ENCODE peak calls at places on chromosomes 5 and 9, in nine cellular contexts. C is HCT116; S is aorta; X is WERI-Rb-1; K is lower lobe of right lung; T is CD8-positive, alpha-beta T cell; V is AG04450; L is kidney; P is breast epithelium. J is an unnamed sample. For H3K9me3, the result is how much of the 10 kb centered on the place peaks cover.

GRCh38 chr5:43730832-43731342 is 127.9 kb downstream of the NNT start:
- DNase-seq in S (no peak), K (no peak), T (no peak), V (no peak), C (no peak), P (no peak), L (no peak), X (no peak), J (no peak)

GRCh38 chr9:37700900-37701299 is 50.1 kb downstream of the FRMPD1 start:
- DNase-seq in K (no peak), V (no peak), T (no peak), L (no peak), X (no peak), P (no peak), S (no peak), C (no peak), J (no peak)

GRCh38 chr9:130995399-130995941 is 13.5 kb upstream of the LAMC3 start:
- DNase-seq in T (no peak), X (no peak), S (peak), P (no peak), K (peak), C (no peak), L (no peak), V (no peak), J (no peak)

GRCh38 chr5:174490717-174491116 is 233.7 kb upstream of the MSX2 start:
- DNase-seq in L (no peak), X (no peak), S (no peak), C (no peak), K (no peak), T (no peak), V (no peak), P (no peak), J (no peak)

GRCh38 chr5:302951-303350 is 18.6 kb upstream of the AHRR start:
- DNase-seq in C (no peak), S (no peak), K (no peak), T (no peak), P (no peak), L (no peak), V (no peak), X (no peak), J (no peak)

GRCh38 chr5:23268136-23268535 is 239.3 kb upstream of the PRDM9 start:
- DNase-seq in C (no peak), V (no peak), P (no peak), X (no peak), S (no peak), T (no peak), K (no peak), L (no peak), J (no peak)

GRCh38 chr9:126902160-126902559 is 12.4 kb upstream of the RALGPS1 start:
- DNase-seq in S (no peak), K (no peak), T (no peak), X (no peak), P (no peak), V (no peak), L (no peak), C (no peak), J (no peak)

GRCh38 chr5:56827043-56827442 is 11.7 kb downstream of the MAP3K1 start:
- DNase-seq in K (no peak), P (no peak), S (no peak), V (no peak), X (peak), C (no peak), T (no peak), L (no peak), J (peak)

GRCh38 chr5:135040331-135041144 is 6.5 kb upstream of the PITX1 start:
- DNase-seq in C (no peak), T (no peak), S (no peak), X (no peak), V (no peak), L (peak), K (peak), P (no peak), J (no peak)

GRCh38 chr5:175851311-175851710 is 20.1 kb upstream of the CPLX2 start:
- DNase-seq in L (no peak), S (no peak), P (no peak), X (no peak), K (no peak), V (no peak), T (no peak), C (no peak), J (no peak)

GRCh38 chr9:3857673-3858072 is 331.9 kb upstream of the RFX3 start:
- DNase-seq in K (no peak), S (no peak), L (no peak), X (no peak), C (no peak), P (no peak), T (no peak), V (no peak), J (no peak)

GRCh38 chr5:16776611-16777251 is 159.4 kb downstream of the MYO10 start:
- DNase-seq in P (peak), S (no peak), T (no peak), L (no peak), V (no peak), K (no peak), X (no peak), C (no peak), J (no peak)

GRCh38 chr9:111691686-111692329 is 30.4 kb downstream of the GNG10 start:
- DNase-seq in T (no peak), S (no peak), P (no peak), C (peak), X (no peak), K (no peak), V (peak), L (no peak), J (no peak)

GRCh38 chr5:166947045-166947444 is 1344.4 kb upstream of the WWC1 start:
- DNase-seq in P (no peak), T (no peak), X (no peak), C (no peak), L (no peak), K (no peak), V (no peak), S (no peak), J (no peak)

GRCh38 chr9:115845648-115846312 is 307.8 kb upstream of the PAPPA start:
- DNase-seq in X (peak), V (peak), K (no peak), P (no peak), C (no peak), S (no peak), T (no peak), L (no peak), J (no peak)

GRCh38 chr9:18114559-18114958 is 359.4 kb upstream of the ADAMTSL1 start:
- DNase-seq in P (no peak), S (no peak), L (no peak), T (no peak), K (no peak), X (no peak), C (no peak), V (no peak), J (no peak)

GRCh38 chr9:34502471-34503335 is 20.1 kb downstream of the ENHO start:
- DNase-seq in X (no peak), C (no peak), S (no peak), P (no peak), L (no peak), T (no peak), V (no peak), K (no peak), J (no peak)

GRCh38 chr5:134457801-134458200 is 46.1 kb upstream of the CDKN2AIPNL start:
- DNase-seq in K (peak), V (no peak), P (peak), C (no peak), T (no peak), X (no peak), S (no peak), L (peak), J (no peak)

GRCh38 chr9:134060546-134060945 is 7.3 kb downstream of the BRD3 start:
- DNase-seq in T (no peak), S (no peak), V (no peak), C (no peak), X (no peak), L (peak), K (no peak), P (peak), J (no peak)

GRCh38 chr9:135295556-135296300 is 183.9 kb upstream of the PPP1R26 start:
- DNase-seq in V (no peak), X (peak), T (no peak), P (no peak), S (no peak), L (peak), K (no peak), C (no peak), J (no peak)

GRCh38 chr9:129408535-129409215 is 212.2 kb downstream of the C9orf50 start:
- DNase-seq in C (no peak), T (no peak), V (no peak), P (no peak), L (peak), K (peak), X (peak), S (peak), J (no peak)

GRCh38 chr9:33041459-33042188 is 16.6 kb downstream of the DNAJA1 start:
- DNase-seq in S (no peak), K (no peak), V (no peak), P (no peak), T (no peak), X (no peak), C (no peak), L (no peak), J (no peak)

GRCh38 chr9:125218621-125219020 is 18.3 kb downstream of the RABEPK start:
- DNase-seq in L (no peak), C (no peak), P (no peak), S (no peak), X (no peak), V (no peak), T (no peak), K (no peak), J (no peak)

GRCh38 chr5:41985945-41986344 is 60.9 kb downstream of the FBXO4 start:
- DNase-seq in C (no peak), P (no peak), T (no peak), X (no peak), K (no peak), V (no peak), L (no peak), S (no peak), J (no peak)

GRCh38 chr9:136786451-136786850 is 4.7 kb upstream of the TMEM141 start:
- DNase-seq in S (peak), L (peak), C (no peak), P (no peak), V (no peak), X (no peak), T (no peak), K (no peak), J (no peak)

GRCh38 chr5:29963956-29964355 is 1229.5 kb upstream of the CDH6 start:
- DNase-seq in P (no peak), T (no peak), L (no peak), S (no peak), V (no peak), C (no peak), K (no peak), X (no peak), J (no peak)

GRCh38 chr5:159133041-159133741 is 33.5 kb upstream of the EBF1 start:
- DNase-seq in L (no peak), P (no peak), S (no peak), K (no peak), X (no peak), T (no peak), V (peak), C (peak), J (no peak)

GRCh38 chr9:113920872-113921271 is 44.8 kb downstream of the ZNF618 start:
- DNase-seq in X (no peak), C (no peak), S (no peak), T (no peak), L (no peak), P (no peak), K (no peak), V (no peak), J (no peak)

GRCh38 chr9:122370303-122370702 is 521 bp upstream of the PTGS1 start:
- DNase-seq in S (peak), P (no peak), C (no peak), V (no peak), T (no peak), X (no peak), K (peak), L (no peak), J (no peak)
- H3K9me3 ChIP-seq in S (under half), P (under half), C (under half), V (under half), T (under half), X (under half), K (under half), L (under half), J (under half)

DNA sequence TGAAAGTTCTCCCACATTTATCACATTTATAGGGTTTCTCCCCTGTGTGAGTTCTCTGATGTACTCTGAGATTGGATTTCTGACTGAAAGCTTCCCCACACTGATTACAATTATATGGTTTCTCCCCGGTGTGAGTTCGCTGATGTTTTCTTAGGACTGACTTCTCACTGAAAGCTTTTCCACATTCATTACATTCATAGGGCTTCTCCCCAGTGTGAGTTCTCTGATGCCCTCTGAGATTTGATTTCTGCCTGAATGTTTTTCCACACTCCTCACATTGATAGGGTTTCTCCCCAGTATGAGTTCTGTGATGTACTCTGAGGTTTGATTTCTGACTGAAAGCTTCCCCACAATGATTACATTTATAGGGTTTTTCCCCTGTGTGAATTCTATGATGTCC is 36.3 kb downstream of the ZNF782 start:
- DNase-seq in X (no peak), P (no peak), V (no peak), K (no peak), S (no peak), T (no peak), L (no peak), C (no peak), J (no peak)
- H3K9me3 ChIP-seq in X (half or more), P (half or more), V (under half), K (half or more), S (under half), T (under half), L (half or more), C (half or more), J (half or more)

GRCh38 chr5:140780512-140780911 is 5.4 kb upstream of the PCDHA1 start:
- DNase-seq in L (no peak), S (no peak), C (no peak), V (no peak), X (no peak), K (no peak), P (no peak), T (no peak), J (no peak)
- H3K9me3 ChIP-seq in L (under half), S (under half), C (under half), V (under half), X (under half), K (half or more), P (half or more), T (under half), J (under half)

DNA sequence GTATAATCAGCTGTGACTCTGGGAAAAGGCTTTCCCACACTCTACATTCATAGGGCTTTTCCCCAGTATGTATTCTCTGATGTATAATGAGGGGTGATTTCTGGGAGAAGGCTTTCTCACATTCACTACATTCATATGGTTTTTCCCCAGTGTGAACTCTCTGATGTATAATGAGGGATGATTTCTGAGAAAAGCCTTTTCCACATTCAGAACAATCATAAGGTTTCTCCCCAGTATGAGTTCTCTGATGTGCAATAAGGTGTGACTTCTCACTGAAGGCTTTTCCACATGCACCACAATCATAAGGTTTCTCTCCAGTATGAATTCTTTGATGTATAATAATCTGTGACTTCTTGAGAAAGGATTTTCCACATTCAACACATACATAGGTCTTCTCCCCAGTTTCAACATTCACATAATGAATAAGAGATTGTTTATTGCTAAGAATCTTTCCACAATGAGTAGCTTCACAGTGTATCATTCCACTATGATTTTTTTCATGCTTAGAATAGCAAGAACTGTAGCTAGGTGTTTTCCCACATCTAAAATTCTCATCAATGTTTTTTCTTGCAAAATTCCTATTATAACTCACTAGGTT is 26.7 kb upstream of the ZNF300 start:
- DNase-seq in S (no peak), X (no peak), V (no peak), P (no peak), T (no peak), L (no peak), C (no peak), K (no peak), J (no peak)
- H3K9me3 ChIP-seq in S (under half), X (half or more), V (under half), P (half or more), T (under half), L (half or more), C (under half), K (half or more), J (under half)

GRCh38 chr5:33303696-33304095 is 137.1 kb upstream of the TARS1 start:
- DNase-seq in K (no peak), P (no peak), X (no peak), L (no peak), V (no peak), C (no peak), S (no peak), T (no peak), J (no peak)

GRCh38 chr5:33300209-33300742 is 140.5 kb upstream of the TARS1 start:
- DNase-seq in L (no peak), K (no peak), C (no peak), T (no peak), X (no peak), P (no peak), S (no peak), V (no peak), J (no peak)

GRCh38 chr5:33299621-33300208 is 141.1 kb upstream of the TARS1 start:
- DNase-seq in L (no peak), T (no peak), V (peak), X (no peak), C (peak), K (no peak), P (no peak), S (no peak), J (no peak)

DNA sequence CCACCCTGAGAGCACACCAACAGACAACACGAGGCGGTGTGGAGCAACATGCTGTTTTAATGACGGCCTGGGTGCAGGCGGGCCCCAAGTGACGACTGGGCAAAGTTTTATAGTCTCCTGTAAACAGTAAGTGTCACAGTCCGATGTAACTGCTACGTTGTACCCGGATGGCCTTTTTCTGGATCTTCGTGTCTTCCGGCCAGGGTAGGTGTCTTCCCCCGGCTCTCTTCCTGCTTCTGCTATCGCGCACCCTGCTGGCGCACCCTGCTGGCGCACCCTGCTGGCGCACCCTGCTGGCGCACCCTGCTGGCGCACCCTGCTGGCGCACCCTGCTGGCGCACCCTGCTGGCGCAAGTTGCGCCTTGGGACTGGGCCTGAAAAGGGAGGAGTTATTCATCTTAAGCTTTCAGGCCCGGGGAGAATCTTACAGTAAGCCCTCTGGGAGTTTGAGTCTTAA is 143.0 kb upstream of the TARS1 start:
- DNase-seq in C (no peak), P (no peak), V (no peak), X (no peak), K (no peak), T (no peak), L (peak), S (no peak), J (no peak)
- H3K9me3 ChIP-seq in C (under half), P (under half), V (under half), X (under half), K (under half), T (under half), L (under half), S (under half), J (under half)